ENCODE peak calls at places on chromosomes 12 and 14, in seven cellular contexts. Y is mesendoderm, A is IMR-90, Z is H9, H is neuronal stem cell, S is mesenchymal stem cell, R is trophoblast cell. F is an unnamed sample.

GRCh38 chr14:89912667-89913211 is 41.8 kb downstream of the EFCAB11 start:
- DNase-seq in Y (peak; percentile 75), Z (no peak), A (peak; percentile 97), H (peak; percentile 23), R (peak; percentile 86), S (peak; percentile 99), F (no peak)

GRCh38 chr14:68970096-68970612 is 8.9 kb downstream of the ACTN1 start:
- DNase-seq in R (no peak), S (no peak), Y (peak; percentile 57), H (no peak), Z (no peak), A (no peak), F (no peak)

GRCh38 chr12:6250343-6250742 is 50.1 kb downstream of the CD9 start:
- DNase-seq in R (no peak), Z (no peak), H (no peak), S (no peak), Y (no peak), A (no peak), F (no peak)

GRCh38 chr12:129276408-129277042 is 423.2 kb downstream of the GLT1D1 start:
- DNase-seq in R (no peak), S (no peak), H (no peak), A (no peak), Z (no peak), Y (no peak), F (no peak)

GRCh38 chr14:71855399-71856036 is 76.7 kb upstream of the RGS6 start:
- DNase-seq in S (peak; percentile 65), Z (peak; percentile 56), R (peak; percentile 62), H (peak; percentile 41), A (peak; percentile 68), Y (peak; percentile 84), F (peak; percentile 43)

GRCh38 chr14:101004954-101005353 is 101.4 kb upstream of the RTL1 start:
- DNase-seq in Y (no peak), A (peak; percentile 87), Z (no peak), H (no peak), S (no peak), R (no peak), F (no peak)

GRCh38 chr12:69059465-69060457 is 126.8 kb upstream of the CPM start:
- DNase-seq in A (peak; percentile 96), Y (peak; percentile 75), Z (no peak), R (peak; percentile 24), S (peak; percentile 89), H (no peak), F (no peak)

GRCh38 chr14:85415015-85415712 is 114.8 kb upstream of the FLRT2 start:
- DNase-seq in A (peak; percentile 93), H (no peak), Y (peak; percentile 81), R (no peak), Z (peak; percentile 58), S (peak; percentile 85), F (peak; percentile 17)

GRCh38 chr12:25254271-25254880 is 3.6 kb upstream of the KRAS start:
- DNase-seq in A (peak; percentile 44), S (peak; percentile 89), Z (no peak), Y (no peak), R (no peak), H (no peak), F (no peak)

GRCh38 chr12:59119676-59120075 is 199.4 kb upstream of the LRIG3 start:
- DNase-seq in R (peak; percentile 6), H (no peak), S (peak; percentile 16), A (peak; percentile 39), Z (no peak), Y (no peak), F (no peak)

GRCh38 chr14:64082837-64083236 is 211.3 kb downstream of the ESR2 start:
- DNase-seq in Z (no peak), H (no peak), A (no peak), S (peak; percentile 73), R (peak; percentile 32), Y (no peak), F (no peak)

GRCh38 chr12:32671930-32672785 is 6.9 kb upstream of the DNM1L start:
- DNase-seq in Z (peak; percentile 59), R (no peak), A (peak; percentile 83), S (peak; percentile 65), H (peak; percentile 24), Y (peak; percentile 70), F (no peak)

GRCh38 chr12:563250-563781 is 99.9 kb downstream of the NINJ2 start:
- DNase-seq in Y (no peak), S (no peak), A (no peak), R (no peak), Z (no peak), H (no peak), F (no peak)

GRCh38 chr14:55904086-55904485 is 214.1 kb upstream of the PELI2 start:
- DNase-seq in H (no peak), R (no peak), Z (no peak), A (no peak), Y (no peak), S (no peak), F (no peak)

GRCh38 chr12:21169878-21170472 is 39.0 kb downstream of the SLCO1B1 start:
- DNase-seq in Z (peak; percentile 87), Y (peak; percentile 84), S (peak; percentile 49), R (peak; percentile 8), H (peak; percentile 74), A (peak; percentile 25), F (peak; percentile 73)

GRCh38 chr12:130491421-130492357 is 154.0 kb downstream of the PIWIL1 start:
- DNase-seq in Y (no peak), S (no peak), Z (no peak), A (no peak), R (no peak), H (no peak), F (no peak)

GRCh38 chr14:93065272-93065730 is 50.4 kb downstream of the ITPK1 start:
- DNase-seq in Z (no peak), Y (no peak), R (no peak), S (no peak), H (no peak), A (no peak), F (no peak)

GRCh38 chr14:99940064-99940463 is 125.2 kb upstream of the EVL start:
- DNase-seq in Y (no peak), A (no peak), S (no peak), R (no peak), H (no peak), Z (no peak), F (no peak)
- H3K18ac ChIP-seq in Y (no peak overlapping the region), A (no peak overlapping the region), S (no peak overlapping the region), R (no peak overlapping the region), H (no peak overlapping the region), Z (no peak overlapping the region), F (no peak overlapping the region)

GRCh38 chr14:99213603-99214002 is 58.4 kb downstream of the BCL11B start:
- DNase-seq in R (no peak), Y (no peak), A (no peak), H (no peak), Z (no peak), S (no peak), F (no peak)
- H3K18ac ChIP-seq in R (no peak overlapping the region), Y (no peak overlapping the region), A (no peak overlapping the region), H (no peak overlapping the region), Z (no peak overlapping the region), S (no peak overlapping the region), F (no peak overlapping the region)

GRCh38 chr14:103259184-103259583 is 74.9 kb upstream of the EIF5 start:
- DNase-seq in Y (no peak), S (no peak), A (no peak), R (no peak), Z (no peak), H (no peak), F (no peak)

GRCh38 chr14:103258211-103258610 is 75.8 kb upstream of the EIF5 start:
- DNase-seq in H (no peak), R (no peak), A (no peak), S (no peak), Y (no peak), Z (no peak), F (no peak)

GRCh38 chr14:103260629-103261124 is 73.4 kb upstream of the EIF5 start:
- DNase-seq in A (peak; percentile 63), Y (no peak), S (peak; percentile 89), Z (no peak), H (no peak), R (peak; percentile 93), F (no peak)

GRCh38 chr14:103257211-103257962 is 76.7 kb upstream of the EIF5 start:
- DNase-seq in R (peak; percentile 85), A (peak; percentile 29), Y (no peak), Z (no peak), H (no peak), S (peak; percentile 47), F (no peak)

DNA sequence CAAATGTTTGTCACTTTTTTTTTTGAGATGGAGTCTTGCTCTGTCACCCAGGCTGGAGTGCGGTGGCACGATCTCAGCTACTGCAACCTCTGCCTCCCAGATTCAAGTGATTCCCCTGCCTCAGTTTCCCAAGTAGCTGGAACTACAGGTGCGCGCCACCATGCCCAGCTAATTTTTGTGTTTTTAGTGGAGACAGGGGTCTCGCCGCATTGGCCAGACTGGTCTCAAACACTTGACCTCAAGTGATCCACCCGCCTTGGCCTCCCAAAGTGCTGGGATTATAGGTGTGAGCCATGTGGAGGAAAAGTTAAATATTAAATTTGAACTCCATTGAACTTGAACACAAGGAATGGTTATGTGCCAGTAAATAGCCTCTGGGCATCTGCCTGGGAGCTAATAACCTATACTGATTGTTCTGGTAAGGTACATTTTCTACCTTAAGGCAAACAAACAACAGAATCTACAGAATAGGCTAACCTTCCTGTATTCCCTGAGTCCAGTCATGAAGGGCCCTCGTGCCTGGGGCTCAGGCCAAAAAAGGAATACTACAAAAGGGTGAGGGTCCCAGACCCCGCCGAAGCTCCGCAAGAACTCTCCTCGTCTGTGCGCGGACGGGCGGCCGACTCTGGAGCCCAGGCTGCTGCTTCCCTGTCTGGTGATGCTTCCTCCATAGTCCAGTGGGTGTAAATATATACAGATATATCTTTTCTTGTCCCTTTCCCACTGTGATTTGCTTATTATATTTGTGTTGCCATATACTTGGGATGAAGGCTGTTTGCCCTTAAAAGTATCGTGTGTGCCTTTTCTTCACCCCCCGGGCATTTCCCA is 74.0 kb upstream of the EIF5 start:
- DNase-seq in Y (no peak), A (no peak), R (peak; percentile 44), H (no peak), Z (no peak), S (no peak), F (no peak)
- H3K18ac ChIP-seq in Y (no peak overlapping the region), A (peak overlapping the region; percentile 75), R (no peak overlapping the region), H (no peak overlapping the region), Z (no peak overlapping the region), S (no peak overlapping the region), F (no peak overlapping the region)

GRCh38 chr12:78698747-78699146 is 165.8 kb upstream of the SYT1 start:
- DNase-seq in A (peak; percentile 39), R (no peak), Y (no peak), Z (no peak), H (no peak), S (peak; percentile 13), F (no peak)

GRCh38 chr12:78697817-78698415 is 166.7 kb upstream of the SYT1 start:
- DNase-seq in S (no peak), Z (no peak), A (peak; percentile 49), Y (no peak), H (no peak), R (no peak), F (no peak)

GRCh38 chr12:78696267-78696666 is 168.3 kb upstream of the SYT1 start:
- DNase-seq in S (no peak), R (peak; percentile 70), H (no peak), Y (no peak), A (no peak), Z (no peak), F (no peak)

GRCh38 chr12:78700565-78700964 is 164.0 kb upstream of the SYT1 start:
- DNase-seq in A (no peak), Y (no peak), H (no peak), S (no peak), Z (no peak), R (no peak), F (no peak)

DNA sequence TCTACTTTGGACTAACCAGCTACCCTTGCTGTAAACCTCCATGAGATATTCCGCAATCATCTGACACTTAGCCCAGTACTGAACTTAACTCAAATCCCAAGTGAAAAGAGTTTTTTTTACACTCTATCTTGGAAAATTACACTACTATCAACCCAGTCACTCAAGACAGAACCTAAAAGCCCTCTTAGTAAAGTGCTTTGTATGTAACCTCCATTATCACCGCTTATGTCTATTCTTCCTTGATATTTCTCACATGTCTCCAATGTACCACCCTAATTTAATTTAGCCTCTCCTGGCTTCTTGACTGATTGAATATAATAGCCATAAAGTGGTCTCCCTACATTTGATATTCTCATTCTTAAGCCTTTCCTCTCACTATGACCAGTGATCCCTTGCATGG is 168.8 kb upstream of the SYT1 start:
- DNase-seq in Y (no peak), Z (no peak), S (no peak), R (no peak), A (no peak), H (no peak), F (no peak)
- H3K18ac ChIP-seq in Y (no peak overlapping the region), Z (no peak overlapping the region), S (no peak overlapping the region), R (no peak overlapping the region), A (no peak overlapping the region), H (no peak overlapping the region), F (no peak overlapping the region)